ENCODE peak calls at places on chromosomes 13 and 19, in five cellular contexts. R is activated T-helper 9 cell treated with anti-CD3 and anti-CD28 coated beads, Interleukin-2, amount 50 U/mL, for 16 hours; N is NCI-H446 treated with DMSO at 0.1 percent for 48 hours; O is central memory CD4-positive, alpha-beta T cell; C is germinal center. M is an unnamed sample.

GRCh38 chr13:110505594-110505993 is 55.9 kb downstream of the RAB20 start:
- DNase-seq in R (no peak), N (no peak), O (no peak), C (no peak), M (no peak)

GRCh38 chr19:43308244-43308815 is 39.0 kb upstream of the PSG9 start:
- DNase-seq in R (no peak), N (no peak), O (no peak), C (no peak), M (no peak)

GRCh38 chr13:113001251-113002140 is 32.5 kb downstream of the MCF2L start:
- DNase-seq in R (no peak), N (no peak), O (no peak), C (no peak), M (no peak)

GRCh38 chr19:21109116-21109515 is 27.1 kb downstream of the ZNF714 start:
- DNase-seq in R (no peak), N (no peak), O (no peak), C (no peak), M (no peak)

GRCh38 chr13:56988543-56988942 is 152.2 kb upstream of the PRR20A start:
- DNase-seq in R (no peak), N (no peak), O (no peak), C (no peak), M (no peak)

GRCh38 chr19:31548941-31549340 is 199.7 kb upstream of the TSHZ3 start:
- DNase-seq in R (no peak), N (no peak), O (no peak), C (no peak), M (no peak)

GRCh38 chr13:105368781-105369180 is 1166.7 kb downstream of the EFNB2 start:
- DNase-seq in R (no peak), N (no peak), O (no peak), C (no peak), M (no peak)

GRCh38 chr13:113129921-113130750 is 7.5 kb downstream of the F10 start:
- DNase-seq in R (no peak), N (no peak), O (no peak), C (no peak), M (no peak)

GRCh38 chr19:48632692-48633147 is 4.5 kb downstream of the DBP start:
- DNase-seq in R (no peak), N (no peak), O (no peak), C (no peak), M (no peak)

GRCh38 chr19:55344444-55344843 is 4.8 kb downstream of the KMT5C start:
- DNase-seq in R (no peak), N (peak; percentile 12), O (no peak), C (no peak), M (no peak)

GRCh38 chr19:52191374-52191773 is 1.5 kb downstream of the PPP2R1A start:
- DNase-seq in R (no peak), N (no peak), O (no peak), C (no peak), M (no peak)

GRCh38 chr19:28537896-28538295 is 675.1 kb downstream of the UQCRFS1 start:
- DNase-seq in R (no peak), N (no peak), O (no peak), C (no peak), M (no peak)

GRCh38 chr13:44151474-44151873 is 222.2 kb upstream of the SERP2 start:
- DNase-seq in R (no peak), N (peak; percentile 91), O (no peak), C (no peak), M (no peak)

GRCh38 chr13:39765801-39766463 is 110.5 kb downstream of the COG6 start:
- DNase-seq in R (no peak), N (peak; percentile 100), O (no peak), C (no peak), M (no peak)

GRCh38 chr13:110440946-110441731 is 120.4 kb downstream of the RAB20 start:
- DNase-seq in R (no peak), N (no peak), O (no peak), C (no peak), M (no peak)

GRCh38 chr19:55692681-55693081 is 17.7 kb downstream of the EPN1 start:
- DNase-seq in R (no peak), N (no peak), O (no peak), C (no peak), M (no peak)

GRCh38 chr13:22227895-22228294 is 557.0 kb downstream of the FGF9 start:
- DNase-seq in R (no peak), N (no peak), O (no peak), C (no peak), M (no peak)

GRCh38 chr13:100646030-100646673 is 28.4 kb downstream of the TMTC4 start:
- DNase-seq in R (no peak), N (no peak), O (no peak), C (no peak), M (no peak)

GRCh38 chr19:49085020-49085867 is at the start of gene SNRNP70:
- DNase-seq in R (peak; percentile 99), N (peak; percentile 99), O (peak; percentile 100), C (peak; percentile 100), M (peak; percentile 99)

GRCh38 chr13:48186722-48187121 is 46.3 kb upstream of the ITM2B start:
- DNase-seq in R (no peak), N (no peak), O (no peak), C (no peak), M (no peak)

GRCh38 chr19:18294467-18294864 is 13.0 kb upstream of the JUND start:
- DNase-seq in R (peak; percentile 85), N (no peak), O (peak; percentile 93), C (peak; percentile 79), M (peak; percentile 88)

GRCh38 chr13:108326318-108326717 is 56.8 kb downstream of the TNFSF13B start:
- DNase-seq in R (no peak), N (no peak), O (peak; percentile 13), C (peak; percentile 44), M (no peak)

GRCh38 chr13:32206097-32206740 is 108.9 kb downstream of the ZAR1L start:
- DNase-seq in R (no peak), N (no peak), O (no peak), C (no peak), M (no peak)

GRCh38 chr13:75369986-75370385 is 112.0 kb downstream of the TBC1D4 start:
- DNase-seq in R (no peak), N (no peak), O (no peak), C (no peak), M (no peak)

GRCh38 chr13:75896271-75896670 is 260.1 kb downstream of the LMO7 start:
- DNase-seq in R (no peak), N (no peak), O (no peak), C (no peak), M (no peak)

GRCh38 chr19:7301525-7301924 is 7.3 kb upstream of the INSR start:
- DNase-seq in R (no peak), N (no peak), O (no peak), C (no peak), M (no peak)

GRCh38 chr13:55361141-55361540 is 1779.6 kb upstream of the PRR20A start:
- DNase-seq in R (no peak), N (no peak), O (no peak), C (no peak), M (no peak)

GRCh38 chr19:32146664-32147063 is 198.7 kb upstream of the ZNF507 start:
- DNase-seq in R (no peak), N (no peak), O (no peak), C (no peak), M (no peak)

GRCh38 chr13:113187263-113187669 is 21.2 kb downstream of the PCID2 start:
- DNase-seq in R (peak; percentile 57), N (no peak), O (no peak), C (no peak), M (no peak)

GRCh38 chr13:74301200-74302063 is 167.2 kb upstream of the KLF12 start:
- DNase-seq in R (no peak), N (no peak), O (no peak), C (no peak), M (no peak)